ENCODE peak calls at places on chromosomes 11 and 22, in five cellular contexts. M, A, U, Y and B are unnamed samples.

GRCh38 chr11:128456566-128457268 is 130.6 kb downstream of the ETS1 start:
- DNase-seq in M (no peak), A (peak), U (no peak), Y (no peak), B (no peak)

GRCh38 chr22:46084943-46085830 is 65.1 kb upstream of the PPARA start:
- DNase-seq in M (peak), A (no peak), U (no peak), Y (no peak), B (no peak)

GRCh38 chr22:17475318-17476212 is 87.7 kb upstream of the SLC25A18 start:
- DNase-seq in M (no peak), A (no peak), U (no peak), Y (no peak), B (no peak)

GRCh38 chr11:76184551-76184993 is 21.7 kb downstream of the WNT11 start:
- DNase-seq in M (no peak), A (no peak), U (no peak), Y (no peak), B (no peak)

GRCh38 chr22:44549021-44549420 is 51.0 kb upstream of the RTL6 start:
- DNase-seq in M (no peak), A (no peak), U (no peak), Y (no peak), B (no peak)

GRCh38 chr11:44899959-44900358 is 50.7 kb downstream of the TP53I11 start:
- DNase-seq in M (no peak), A (peak), U (no peak), Y (peak), B (peak)

GRCh38 chr22:50547231-50547851 is 1.6 kb downstream of the KLHDC7B start:
- DNase-seq in M (no peak), A (no peak), U (no peak), Y (no peak), B (no peak)

GRCh38 chr11:9571071-9571765 is 2.3 kb upstream of the WEE1 start:
- DNase-seq in M (no peak), A (no peak), U (no peak), Y (no peak), B (no peak)

GRCh38 chr11:104011031-104011430 is 25.4 kb upstream of the DDI1 start:
- DNase-seq in M (no peak), A (no peak), U (no peak), Y (no peak), B (no peak)

GRCh38 chr11:128188346-128189115 is 398.8 kb downstream of the ETS1 start:
- DNase-seq in M (no peak), A (no peak), U (no peak), Y (no peak), B (no peak)

GRCh38 chr11:3086671-3087150 is 29.5 kb upstream of the CARS1 start:
- DNase-seq in M (no peak), A (no peak), U (no peak), Y (peak), B (no peak)

GRCh38 chr11:75262436-75262835 is 21.9 kb downstream of the TPBGL start:
- DNase-seq in M (no peak), A (no peak), U (no peak), Y (no peak), B (no peak)

GRCh38 chr11:134478176-134478575 is 66.1 kb upstream of the B3GAT1 start:
- DNase-seq in M (no peak), A (no peak), U (no peak), Y (no peak), B (no peak)

GRCh38 chr22:48942698-48943566 is 884.7 kb downstream of the BRD1 start:
- DNase-seq in M (no peak), A (no peak), U (no peak), Y (no peak), B (no peak)

GRCh38 chr11:67024410-67024809 is 1.5 kb downstream of the SYT12 start:
- DNase-seq in M (no peak), A (peak), U (no peak), Y (peak), B (peak)

GRCh38 chr11:57427692-57428082 is 766 bp upstream of the SLC43A3 start:
- DNase-seq in M (peak), A (no peak), U (no peak), Y (no peak), B (no peak)

GRCh38 chr11:93822359-93822758 is 28.1 kb downstream of the VSTM5 start:
- DNase-seq in M (no peak), A (no peak), U (no peak), Y (no peak), B (no peak)

GRCh38 chr22:32828150-32828549 is 26.6 kb downstream of the TIMP3 start:
- DNase-seq in M (no peak), A (no peak), U (no peak), Y (no peak), B (no peak)

GRCh38 chr11:41799747-41800146 is 340.3 kb upstream of the LRRC4C start:
- DNase-seq in M (no peak), A (no peak), U (no peak), Y (no peak), B (no peak)

GRCh38 chr11:79670846-79671245 is 230.0 kb upstream of the TENM4 start:
- DNase-seq in M (no peak), A (no peak), U (no peak), Y (no peak), B (no peak)

DNA sequence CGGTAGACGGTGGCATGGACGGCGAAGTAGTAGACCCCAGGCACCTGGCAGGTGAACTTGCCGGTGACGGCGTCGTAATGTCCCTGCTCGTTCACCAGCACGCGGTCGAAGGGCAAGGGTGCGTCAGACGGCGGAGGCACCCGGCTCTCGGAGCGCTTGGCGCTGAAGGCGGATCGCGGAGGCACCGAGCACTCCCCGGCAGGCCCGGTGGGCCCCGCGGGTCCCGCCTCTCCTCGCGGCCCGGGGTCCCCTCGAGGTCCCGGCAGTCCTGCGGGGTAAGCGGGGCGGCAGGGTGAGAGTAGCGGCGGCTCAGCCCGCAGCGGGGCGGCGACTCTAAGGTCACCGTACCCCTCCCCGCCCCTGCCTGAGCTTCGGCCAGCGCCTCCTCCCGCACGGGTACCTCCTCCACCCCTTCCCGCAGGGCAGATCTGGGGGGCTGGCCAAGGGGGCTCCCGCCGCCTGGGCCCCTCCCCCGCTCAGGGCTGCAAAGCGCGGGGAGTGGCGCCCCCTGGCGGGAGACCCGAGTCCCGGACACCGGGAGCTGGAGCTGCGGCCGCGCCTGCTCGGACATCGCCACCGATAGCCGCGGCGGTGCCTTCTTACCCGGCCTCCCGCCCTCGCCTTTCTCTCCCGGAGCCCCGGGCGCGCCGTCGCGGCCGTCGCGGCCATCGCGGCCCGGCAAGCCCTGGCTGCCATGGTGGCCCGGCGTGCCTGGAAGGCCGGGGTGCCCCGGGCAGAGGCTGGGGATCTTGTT is 925 bp downstream of the C1QTNF5 start:
- DNase-seq in M (peak), A (no peak), U (no peak), Y (no peak), B (no peak)
- H3K4me3 ChIP-seq in M (no peak), A (no peak), U (no peak), Y (no peak), B (no peak)

DNA sequence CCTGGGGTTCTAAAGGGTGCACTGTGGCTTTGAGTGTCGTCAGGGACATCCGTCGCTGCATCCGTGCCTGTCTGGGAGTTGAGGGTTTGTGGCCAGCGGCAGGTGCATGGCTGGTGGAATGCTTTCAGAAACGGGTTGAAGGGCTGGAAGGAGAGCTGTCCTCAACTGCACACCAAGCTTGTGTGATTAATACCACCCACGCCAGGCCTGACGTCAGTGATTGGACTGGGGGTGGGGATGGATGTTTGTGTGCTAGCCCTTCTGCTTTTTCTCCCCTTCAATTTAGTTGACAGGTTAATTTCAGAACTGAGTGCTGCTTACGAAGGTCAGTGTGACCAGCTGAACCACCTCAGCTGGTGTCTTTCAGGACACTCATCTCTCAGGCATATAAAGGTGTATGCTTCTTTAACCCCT is 3.2 kb upstream of the GAB2 start:
- DNase-seq in M (peak), A (no peak), U (no peak), Y (peak), B (no peak)
- H3K4me3 ChIP-seq in M (no peak), A (no peak), U (no peak), Y (peak), B (no peak)

GRCh38 chr11:110121204-110121603 is 28.0 kb downstream of the ZC3H12C start:
- DNase-seq in M (no peak), A (no peak), U (no peak), Y (no peak), B (no peak)
- H3K4me3 ChIP-seq in M (no peak), A (no peak), U (no peak), Y (no peak), B (no peak)

GRCh38 chr22:37267661-37268413 is 14.5 kb upstream of the CYTH4 start:
- DNase-seq in M (no peak), A (no peak), U (peak), Y (no peak), B (no peak)
- H3K4me3 ChIP-seq in M (no peak), A (no peak), U (no peak), Y (no peak), B (peak)

GRCh38 chr11:60910281-60910687 is 3.7 kb upstream of the TMEM109 start:
- DNase-seq in M (no peak), A (no peak), U (peak), Y (no peak), B (no peak)
- H3K4me3 ChIP-seq in M (no peak), A (no peak), U (no peak), Y (no peak), B (no peak)

GRCh38 chr22:23184764-23185113 is 4.4 kb downstream of the BCR start:
- DNase-seq in M (no peak), A (no peak), U (no peak), Y (no peak), B (no peak)

GRCh38 chr22:23183107-23183698 is 2.9 kb downstream of the BCR start:
- DNase-seq in M (peak), A (no peak), U (no peak), Y (peak), B (no peak)

GRCh38 chr22:23182289-23183106 is 2.2 kb downstream of the BCR start:
- DNase-seq in M (peak), A (peak), U (no peak), Y (peak), B (peak)

GRCh38 chr22:23181763-23182288 is 1.5 kb downstream of the BCR start:
- DNase-seq in M (no peak), A (peak), U (no peak), Y (no peak), B (peak)

GRCh38 chr22:23184100-23184763 is 3.9 kb downstream of the BCR start:
- DNase-seq in M (no peak), A (no peak), U (no peak), Y (no peak), B (no peak)
- H3K4me3 ChIP-seq in M (no peak), A (peak), U (peak), Y (peak), B (peak)

GRCh38 chr22:19393704-19394103 is 37.8 kb downstream of the HIRA start:
- DNase-seq in M (no peak), A (no peak), U (no peak), Y (no peak), B (no peak)
- H3K4me3 ChIP-seq in M (no peak), A (no peak), U (no peak), Y (no peak), B (no peak)

GRCh38 chr22:37010976-37011375 is 8.3 kb downstream of the TST start:
- DNase-seq in M (no peak), A (no peak), U (no peak), Y (no peak), B (no peak)

GRCh38 chr22:37012956-37013355 is 6.3 kb downstream of the TST start:
- DNase-seq in M (no peak), A (no peak), U (no peak), Y (no peak), B (no peak)

GRCh38 chr22:37012262-37012904 is 6.9 kb downstream of the TST start:
- DNase-seq in M (peak), A (no peak), U (no peak), Y (no peak), B (no peak)

GRCh38 chr22:37010174-37010573 is 9.1 kb downstream of the TST start:
- DNase-seq in M (peak), A (no peak), U (no peak), Y (no peak), B (no peak)

DNA sequence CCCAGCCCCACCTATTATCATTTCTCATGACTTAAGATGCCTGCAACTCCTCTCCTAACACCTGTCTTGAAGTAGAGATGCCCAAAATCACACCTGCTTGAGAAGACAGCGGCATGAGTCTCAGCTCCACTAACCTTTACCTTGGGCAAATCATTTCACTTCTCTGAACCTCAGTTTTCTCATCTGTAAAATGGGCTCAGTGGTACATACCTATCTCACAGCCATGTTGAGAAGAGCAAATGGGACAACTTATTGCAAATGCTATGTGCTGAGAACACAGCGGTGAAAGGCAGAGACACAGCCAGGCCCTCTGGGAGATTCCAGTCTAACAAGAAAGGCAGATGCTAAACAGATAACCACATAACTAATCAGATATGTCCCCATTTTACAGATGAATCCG is 7.8 kb downstream of the TST start:
- DNase-seq in M (no peak), A (no peak), U (no peak), Y (no peak), B (no peak)
- H3K4me3 ChIP-seq in M (no peak), A (no peak), U (no peak), Y (no peak), B (no peak)